ENCODE peak calls at places on chromosomes 12 and 14, in ten cellular contexts. M is ascending aorta, O is Caco-2, U is transverse colon, I is fibroblast of lung, S is lung, F is left lung, H is mucosa of descending colon, J is OCI-LY7, A is heart left ventricle. X is an unnamed sample.

GRCh38 chr12:21656931-21657335 is 709 bp downstream of the LDHB start:
- DNase-seq in U (peak; percentile 42), F (peak; percentile 56), A (peak; percentile 45), J (peak; percentile 67), I (peak; percentile 50), H (peak; percentile 56), M (no peak), S (no peak), O (peak; percentile 57), X (no peak)

GRCh38 chr14:59484611-59485174 is 376 bp downstream of the JKAMP start:
- DNase-seq in J (no peak), F (no peak), U (no peak), S (no peak), H (no peak), I (peak; percentile 42), A (no peak), M (no peak), O (no peak), X (no peak)

GRCh38 chr14:31244626-31245025 is 37.0 kb upstream of the HECTD1 start:
- DNase-seq in M (no peak), I (no peak), J (no peak), H (no peak), U (no peak), S (no peak), A (no peak), F (no peak), O (no peak), X (no peak)

GRCh38 chr14:63283501-63284248 is 35.1 kb downstream of the GPHB5 start:
- DNase-seq in U (no peak), H (no peak), M (no peak), O (no peak), I (no peak), J (no peak), F (no peak), A (no peak), S (no peak), X (no peak)

GRCh38 chr12:63420206-63420644 is 248.1 kb downstream of the DPY19L2 start:
- DNase-seq in J (peak; percentile 67), F (no peak), S (no peak), M (no peak), O (peak; percentile 45), I (peak; percentile 52), H (no peak), A (peak; percentile 34), U (peak; percentile 33), X (no peak)

GRCh38 chr12:67517181-67517887 is 131.2 kb upstream of the DYRK2 start:
- DNase-seq in S (no peak), H (peak; percentile 49), I (peak; percentile 91), M (peak; percentile 75), A (no peak), F (no peak), U (peak; percentile 23), O (no peak), J (no peak), X (no peak)

GRCh38 chr12:111094157-111094772 is 173.9 kb upstream of the MYL2 start:
- DNase-seq in S (no peak), A (no peak), M (no peak), U (no peak), H (no peak), J (no peak), I (no peak), O (no peak), F (no peak), X (no peak)

GRCh38 chr14:20460458-20461229 is 590 bp downstream of the PIP4P1 start:
- DNase-seq in O (peak; percentile 69), H (peak; percentile 90), F (peak; percentile 61), I (no peak), J (peak; percentile 73), M (peak; percentile 70), A (no peak), U (peak; percentile 81), S (peak; percentile 70), X (no peak)

GRCh38 chr12:12616512-12617275 is 5.0 kb downstream of the CREBL2 start:
- DNase-seq in F (no peak), S (no peak), U (no peak), A (no peak), H (no peak), M (no peak), O (no peak), I (peak; percentile 18), J (no peak), X (no peak)

GRCh38 chr12:120352117-120352516 is 16.8 kb downstream of the MSI1 start:
- DNase-seq in I (peak; percentile 75), J (no peak), A (no peak), S (no peak), M (no peak), U (no peak), F (no peak), H (no peak), O (no peak), X (no peak)

GRCh38 chr14:106378191-106378590 is 851.8 kb downstream of the TMEM121 start:
- DNase-seq in A (no peak), J (peak; percentile 36), U (no peak), M (no peak), O (no peak), H (no peak), I (no peak), F (no peak), S (no peak), X (no peak)

GRCh38 chr14:100063314-100063941 is 1.8 kb upstream of the EVL start:
- DNase-seq in F (no peak), J (no peak), O (no peak), U (no peak), A (no peak), H (no peak), M (no peak), I (no peak), S (no peak), X (no peak)

GRCh38 chr14:100062602-100063001 is 2.6 kb upstream of the EVL start:
- DNase-seq in M (no peak), O (no peak), J (no peak), F (no peak), I (no peak), A (no peak), H (no peak), S (no peak), U (no peak), X (no peak)

GRCh38 chr14:100059433-100059781 is 5.8 kb upstream of the EVL start:
- DNase-seq in F (no peak), U (no peak), A (no peak), O (peak; percentile 51), S (no peak), H (no peak), J (no peak), M (no peak), I (no peak), X (no peak)

GRCh38 chr14:100058777-100059432 is 6.3 kb upstream of the EVL start:
- DNase-seq in I (no peak), S (no peak), M (no peak), U (no peak), F (no peak), A (no peak), O (no peak), J (no peak), H (no peak), X (no peak)

GRCh38 chr14:100060766-100061165 is 4.5 kb upstream of the EVL start:
- DNase-seq in F (no peak), S (no peak), U (no peak), H (no peak), M (no peak), O (no peak), A (no peak), I (no peak), J (no peak), X (no peak)
- H3K4me1 ChIP-seq in F (peaks cover 21% of the 10 kb centered on the region), S (peaks cover 9% of the 10 kb centered on the region), U (no peaks in the 10 kb centered on the region), H (peaks cover 3% of the 10 kb centered on the region), M (no peaks in the 10 kb centered on the region), O (no peaks in the 10 kb centered on the region), A (peaks cover 7% of the 10 kb centered on the region), I (no peaks in the 10 kb centered on the region), J (peaks cover 44% of the 10 kb centered on the region), X (peaks cover 8% of the 10 kb centered on the region)

GRCh38 chr12:2408262-2408661 is 355.5 kb downstream of the CACNA1C start:
- DNase-seq in A (no peak), U (no peak), I (no peak), M (no peak), F (no peak), J (no peak), O (no peak), S (no peak), H (no peak), X (no peak)

GRCh38 chr12:2403221-2403976 is 350.6 kb downstream of the CACNA1C start:
- DNase-seq in M (no peak), U (no peak), S (no peak), F (no peak), H (no peak), J (no peak), A (no peak), O (no peak), I (no peak), X (no peak)

GRCh38 chr12:2402180-2402579 is 349.4 kb downstream of the CACNA1C start:
- DNase-seq in S (no peak), H (no peak), F (no peak), O (no peak), A (no peak), J (no peak), I (no peak), M (no peak), U (no peak), X (no peak)

GRCh38 chr12:2406903-2407302 is 354.1 kb downstream of the CACNA1C start:
- DNase-seq in F (no peak), A (no peak), H (no peak), M (no peak), O (no peak), S (no peak), U (no peak), I (no peak), J (no peak), X (no peak)

GRCh38 chr12:2405039-2405438 is 352.3 kb downstream of the CACNA1C start:
- DNase-seq in O (no peak), M (no peak), F (no peak), I (no peak), H (no peak), U (no peak), A (no peak), S (no peak), J (no peak), X (no peak)
- H3K4me3 ChIP-seq in O (no peak overlapping the region), M (no peak overlapping the region), F (no peak overlapping the region), I (no peak overlapping the region), H (no peak overlapping the region), U (no peak overlapping the region), A (no peak overlapping the region), S (no peak overlapping the region), J (no peak overlapping the region), X (no peak overlapping the region)

GRCh38 chr12:116426391-116427136 is 132.6 kb upstream of the MAP1LC3B2 start:
- DNase-seq in I (peak; percentile 97), O (peak; percentile 92), F (peak; percentile 43), H (no peak), U (peak; percentile 27), S (peak; percentile 29), J (no peak), M (peak; percentile 95), A (peak; percentile 53), X (peak; percentile 72)
- TF ChIP-seq CTCF in I (peak; percentile 22), O (peak; percentile 50), F (no peak), H (no peak), U (no peak), S (no peak), J (no peak), M (peak; percentile 40), A (peak; percentile 13), X (peak; percentile 56)

GRCh38 chr12:53459097-53459496 is 7.2 kb downstream of the PCBP2 start:
- DNase-seq in M (no peak), I (no peak), H (no peak), A (no peak), J (no peak), O (no peak), S (no peak), U (no peak), F (no peak), X (no peak)
- H3K4me1 ChIP-seq in M (peaks cover 3% of the 10 kb centered on the region), I (peaks cover 8% of the 10 kb centered on the region), H (peaks cover 5% of the 10 kb centered on the region), A (peaks cover 30% of the 10 kb centered on the region), J (peaks cover 9% of the 10 kb centered on the region), O (peaks cover 8% of the 10 kb centered on the region), S (peaks cover 20% of the 10 kb centered on the region), U (peaks cover 4% of the 10 kb centered on the region), F (peaks cover 25% of the 10 kb centered on the region), X (peaks cover 5% of the 10 kb centered on the region)

X was measured in thoracic aorta.